ENCODE peak calls at places on chromosomes 11 and 22, in ten cellular contexts. V is EL; O is memory B cell; X is T-helper 2 cell; B is NAMALWA; Z is body of pancreas; A is Caki2; N is activated naive CD4-positive, alpha-beta T cell; E is K562; H is GM12865. T is an unnamed sample.

GRCh38 chr22:44909241-44909640 is 100.6 kb downstream of the PHF21B start:
- DNase-seq in E (no peak), N (no peak), O (no peak), H (no peak), X (no peak), A (no peak), B (no peak), Z (no peak), V (no peak), T (no peak)

GRCh38 chr22:42991010-42991651 is 23.8 kb downstream of the PACSIN2 start:
- DNase-seq in N (no peak), H (no peak), E (no peak), O (no peak), X (no peak), B (no peak), Z (peak; percentile 69), A (peak; percentile 60), V (peak; percentile 96), T (no peak)

GRCh38 chr11:70077411-70078094 is 564 bp upstream of the ANO1 start:
- DNase-seq in Z (no peak), V (no peak), A (no peak), X (no peak), E (no peak), B (no peak), N (no peak), O (no peak), H (no peak), T (no peak)

GRCh38 chr22:38762607-38763006 is 6.8 kb upstream of the SUN2 start:
- DNase-seq in X (no peak), Z (no peak), E (no peak), A (no peak), V (no peak), N (no peak), H (no peak), B (no peak), O (no peak), T (no peak)

GRCh38 chr11:45333506-45333971 is 47.4 kb upstream of the SYT13 start:
- DNase-seq in V (peak; percentile 63), X (no peak), Z (peak; percentile 67), O (no peak), H (peak; percentile 19), E (peak; percentile 86), A (no peak), N (no peak), B (peak; percentile 73), T (peak; percentile 19)

GRCh38 chr11:1827931-1828330 is 6.9 kb upstream of the SYT8 start:
- DNase-seq in H (no peak), E (no peak), V (no peak), Z (no peak), B (no peak), N (no peak), X (no peak), O (no peak), A (no peak), T (no peak)

GRCh38 chr11:62575156-62575555 is 1.5 kb upstream of the EEF1G start:
- DNase-seq in V (no peak), O (no peak), X (no peak), Z (peak; percentile 47), B (no peak), E (no peak), H (no peak), A (no peak), N (no peak), T (no peak)

GRCh38 chr11:129894281-129895125 is 875 bp downstream of the NFRKB start:
- DNase-seq in A (no peak), X (no peak), E (no peak), N (no peak), B (peak; percentile 56), H (peak; percentile 33), V (peak; percentile 26), Z (no peak), O (no peak), T (peak; percentile 31)

GRCh38 chr11:48538991-48539390 is 50.4 kb downstream of the OR4A47 start:
- DNase-seq in Z (no peak), E (no peak), B (no peak), V (no peak), X (no peak), N (no peak), H (no peak), O (no peak), A (no peak), T (no peak)

GRCh38 chr11:112769573-112769972 is 191.6 kb upstream of the NCAM1 start:
- DNase-seq in B (no peak), A (no peak), E (no peak), Z (no peak), N (no peak), H (no peak), X (no peak), O (no peak), V (no peak), T (no peak)

T was measured in activated CD4-positive, alpha-beta memory T cell treated with anti-CD3 and anti-CD28 coated beads for 36 hours.